ENCODE peak calls at places on chromosomes 7 and 10, in eight cellular contexts. W is CD4-positive, alpha-beta memory T cell; D is WTC11; N is type B pancreatic cell; M is NCI-H82; E is DMS53; J is left colon; R is fibroblast of pulmonary artery. V is an unnamed sample.

GRCh38 chr7:27118580-27118979 is 12.0 kb downstream of the HOXA4 start:
- DNase-seq in W (no peak), D (no peak), N (no peak), M (no peak), E (no peak), J (no peak), R (no peak), V (peak; percentile 52)

GRCh38 chr7:159097661-159098423 is 46.8 kb downstream of the VIPR2 start:
- DNase-seq in W (no peak), D (no peak), N (peak; percentile 66), M (no peak), E (no peak), J (no peak), R (no peak), V (peak; percentile 52)

GRCh38 chr7:78635394-78635793 is 818.1 kb downstream of the MAGI2 start:
- DNase-seq in W (no peak), D (no peak), N (no peak), M (no peak), E (no peak), J (no peak), R (no peak), V (no peak)

GRCh38 chr10:116109881-116110280 is 163.1 kb downstream of the GFRA1 start:
- DNase-seq in W (no peak), D (no peak), N (no peak), M (no peak), E (no peak), J (no peak), R (no peak), V (no peak)

GRCh38 chr10:43671659-43672555 is 23.2 kb upstream of the ZNF32 start:
- DNase-seq in W (peak; percentile 49), D (peak; percentile 60), N (no peak), M (peak; percentile 70), E (peak; percentile 83), J (peak; percentile 39), R (peak; percentile 86), V (peak; percentile 76)

GRCh38 chr10:85810674-85811073 is 555.9 kb downstream of the GRID1 start:
- DNase-seq in W (no peak), D (no peak), N (no peak), M (no peak), E (no peak), J (no peak), R (no peak), V (no peak)

GRCh38 chr10:43648083-43648391 is 644 bp downstream of the ZNF32 start:
- DNase-seq in W (no peak), D (no peak), N (no peak), M (no peak), E (no peak), J (no peak), R (no peak), V (no peak)

GRCh38 chr10:76454539-76455137 is 1023.2 kb downstream of the LRMDA start:
- DNase-seq in W (no peak), D (no peak), N (no peak), M (no peak), E (no peak), J (no peak), R (no peak), V (no peak)

GRCh38 chr7:26930201-26930600 is 65.8 kb upstream of the SKAP2 start:
- DNase-seq in W (no peak), D (no peak), N (no peak), M (no peak), E (no peak), J (no peak), R (no peak), V (no peak)

GRCh38 chr7:79702116-79702515 is 248.6 kb upstream of the MAGI2 start:
- DNase-seq in W (no peak), D (no peak), N (no peak), M (no peak), E (no peak), J (no peak), R (no peak), V (no peak)

GRCh38 chr7:108454674-108455523 is 1.3 kb downstream of the NRCAM start:
- DNase-seq in W (no peak), D (peak; percentile 52), N (peak; percentile 73), M (peak; percentile 79), E (peak; percentile 76), J (no peak), R (peak; percentile 56), V (peak; percentile 72)

GRCh38 chr7:141544831-141545230 is 6.4 kb upstream of the AGK start:
- DNase-seq in W (no peak), D (peak; percentile 38), N (no peak), M (no peak), E (no peak), J (no peak), R (no peak), V (no peak)

GRCh38 chr10:2798340-2798739 is 269.0 kb upstream of the PFKP start:
- DNase-seq in W (no peak), D (peak; percentile 23), N (no peak), M (peak; percentile 95), E (no peak), J (no peak), R (no peak), V (no peak)

GRCh38 chr10:22389856-22390589 is 44.7 kb downstream of the SPAG6 start:
- DNase-seq in W (no peak), D (no peak), N (no peak), M (no peak), E (no peak), J (no peak), R (no peak), V (no peak)

GRCh38 chr7:24908757-24909156 is 71.2 kb downstream of the OSBPL3 start:
- DNase-seq in W (no peak), D (no peak), N (no peak), M (no peak), E (no peak), J (no peak), R (no peak), V (no peak)

GRCh38 chr10:132925071-132925561 is 17.3 kb downstream of the CFAP46 start:
- DNase-seq in W (no peak), D (no peak), N (no peak), M (no peak), E (no peak), J (no peak), R (no peak), V (peak; percentile 51)

GRCh38 chr7:158655931-158656441 is 48.6 kb downstream of the NCAPG2 start:
- DNase-seq in W (no peak), D (no peak), N (no peak), M (no peak), E (peak; percentile 27), J (no peak), R (no peak), V (no peak)

GRCh38 chr7:132351858-132352539 is 224.3 kb downstream of the PLXNA4 start:
- DNase-seq in W (no peak), D (no peak), N (no peak), M (peak; percentile 48), E (no peak), J (no peak), R (peak; percentile 18), V (no peak)

V was measured in kidney.